ENCODE peak calls at places on chromosomes 2 and 18, in four cellular contexts. K is uterus, J is ovary, S is AG04450. Q is an unnamed sample. For H3K27me3, the result is how much of the 10 kb centered on the place peaks cover.

GRCh38 chr2:42510191-42510929 is 16.6 kb upstream of the KCNG3 start:
- DNase-seq in K (no peak), J (no peak), S (no peak), Q (no peak)

GRCh38 chr2:9235388-9236344 is 29.1 kb downstream of the ASAP2 start:
- DNase-seq in K (peak), J (peak), S (no peak), Q (no peak)

GRCh38 chr2:43218221-43218549 is 8.2 kb downstream of the ZFP36L2 start:
- DNase-seq in K (no peak), J (peak), S (no peak), Q (no peak)

GRCh38 chr2:142961202-142961601 is 83.7 kb downstream of the KYNU start:
- DNase-seq in K (no peak), J (no peak), S (no peak), Q (no peak)

GRCh38 chr2:27021253-27021801 is 11.4 kb upstream of the TMEM214 start:
- DNase-seq in K (no peak), J (no peak), S (no peak), Q (peak)

GRCh38 chr2:233966388-233966787 is 49.2 kb downstream of the TRPM8 start:
- DNase-seq in K (no peak), J (no peak), S (no peak), Q (no peak)

GRCh38 chr2:187382131-187382530 is 65.9 kb downstream of the CALCRL start:
- DNase-seq in K (no peak), J (no peak), S (no peak), Q (no peak)

GRCh38 chr2:44167311-44167907 is 1.3 kb upstream of the PPM1B start:
- DNase-seq in K (no peak), J (no peak), S (no peak), Q (no peak)

GRCh38 chr2:226772389-226773179 is 27.0 kb downstream of the IRS1 start:
- DNase-seq in K (no peak), J (no peak), S (no peak), Q (no peak)

GRCh38 chr2:166184789-166185188 is 57.0 kb upstream of the SCN1A start:
- DNase-seq in K (no peak), J (no peak), S (no peak), Q (no peak)

GRCh38 chr2:172357442-172357841 is 69.9 kb upstream of the ITGA6 start:
- DNase-seq in K (no peak), J (no peak), S (no peak), Q (no peak)

GRCh38 chr18:10560457-10561045 is 34.7 kb downstream of the NAPG start:
- DNase-seq in K (peak), J (peak), S (peak), Q (peak)

GRCh38 chr2:239086325-239087020 is 238.6 kb downstream of the TWIST2 start:
- DNase-seq in K (no peak), J (no peak), S (no peak), Q (no peak)

GRCh38 chr18:69845588-69846506 is 101.8 kb downstream of the CD226 start:
- DNase-seq in K (no peak), J (no peak), S (peak), Q (no peak)

GRCh38 chr18:5159080-5159479 is 38.0 kb downstream of the AKAIN1 start:
- DNase-seq in K (no peak), J (no peak), S (no peak), Q (no peak)

GRCh38 chr2:49224426-49225010 is 70.2 kb upstream of the FSHR start:
- DNase-seq in K (no peak), J (no peak), S (no peak), Q (no peak)

GRCh38 chr18:9191658-9192256 is 55.2 kb downstream of the ANKRD12 start:
- DNase-seq in K (no peak), J (no peak), S (no peak), Q (no peak)

GRCh38 chr2:218406949-218407703 is 7.5 kb downstream of the CTDSP1 start:
- DNase-seq in K (peak), J (peak), S (no peak), Q (peak)

GRCh38 chr18:45731706-45732105 is 7.7 kb downstream of the SLC14A1 start:
- DNase-seq in K (no peak), J (no peak), S (no peak), Q (no peak)

GRCh38 chr2:176038694-176039093 is 36.6 kb upstream of the LNPK start:
- DNase-seq in K (no peak), J (no peak), S (no peak), Q (no peak)

GRCh38 chr2:158130832-158131473 is 29.3 kb downstream of the UPP2 start:
- DNase-seq in K (no peak), J (no peak), S (no peak), Q (no peak)

GRCh38 chr2:101533611-101534601 is 59.0 kb upstream of the RFX8 start:
- DNase-seq in K (no peak), J (no peak), S (no peak), Q (no peak)

GRCh38 chr2:239814136-239814916 is 210.8 kb downstream of the NDUFA10 start:
- DNase-seq in K (peak), J (no peak), S (no peak), Q (peak)

GRCh38 chr18:24010673-24011072 is 3.9 kb upstream of the TTC39C start:
- DNase-seq in K (no peak), J (no peak), S (no peak), Q (no peak)

GRCh38 chr2:239329972-239330572 is 70.7 kb downstream of the HDAC4 start:
- DNase-seq in K (peak), J (no peak), S (no peak), Q (no peak)

GRCh38 chr2:10079192-10079930 is 850 bp downstream of the CYS1 start:
- DNase-seq in K (peak), J (peak), S (no peak), Q (peak)

GRCh38 chr2:97765933-97766332 is 52.6 kb downstream of the ZAP70 start:
- DNase-seq in K (no peak), J (no peak), S (no peak), Q (no peak)

GRCh38 chr2:233455491-233455890 is 101.2 kb downstream of the DGKD start:
- DNase-seq in K (no peak), J (no peak), S (no peak), Q (no peak)

GRCh38 chr18:35407871-35408481 is 30.8 kb upstream of the ZNF396 start:
- DNase-seq in K (peak), J (no peak), S (peak), Q (no peak)

GRCh38 chr2:20496942-20497341 is 50.1 kb downstream of the RHOB start:
- DNase-seq in K (no peak), J (no peak), S (no peak), Q (no peak)

GRCh38 chr2:14273650-14274049 is 358.9 kb upstream of the LRATD1 start:
- DNase-seq in K (no peak), J (no peak), S (no peak), Q (no peak)

GRCh38 chr2:14270036-14270582 is 362.4 kb upstream of the LRATD1 start:
- DNase-seq in K (no peak), J (no peak), S (no peak), Q (no peak)

DNA sequence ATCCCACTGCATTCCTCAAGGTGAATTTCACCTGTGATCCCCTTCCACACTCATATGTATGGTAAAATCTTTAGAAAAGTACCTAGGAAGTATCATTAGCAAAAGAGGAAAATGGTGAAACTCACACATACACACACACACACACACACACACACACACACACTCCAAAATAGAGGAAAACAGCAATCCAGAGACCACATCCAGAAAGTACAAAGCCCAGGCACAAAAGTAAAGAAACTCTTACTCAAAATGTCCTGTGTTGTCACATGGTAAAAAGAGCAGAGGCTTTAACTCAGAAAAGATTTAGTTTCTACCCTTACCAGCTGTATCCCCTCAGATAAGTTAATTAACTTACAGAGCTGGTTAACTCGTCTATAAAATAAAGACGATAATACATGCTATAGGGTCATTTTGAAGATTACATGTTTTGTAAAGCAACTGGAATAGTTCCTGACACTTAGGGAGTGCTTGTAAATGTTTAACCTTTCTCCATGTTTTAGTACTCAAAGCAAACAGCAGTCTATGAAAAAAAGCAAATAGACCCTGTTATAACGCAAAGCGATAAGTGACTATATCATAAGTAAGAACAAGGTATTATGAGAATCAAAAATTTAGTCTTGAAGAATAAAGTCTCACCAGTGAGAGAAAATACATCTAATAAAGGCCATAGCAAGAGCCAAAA is 360.0 kb upstream of the LRATD1 start:
- DNase-seq in K (no peak), J (no peak), S (no peak), Q (no peak)
- TF ChIP-seq CTCF in K (no peak), J (no peak), S (no peak), Q (no peak)

GRCh38 chr18:37483984-37484892 is 81.4 kb downstream of the CELF4 start:
- DNase-seq in K (no peak), J (no peak), S (no peak), Q (no peak)
- H3K27me3 ChIP-seq in K (under half), J (under half), S (under half), Q (half or more)

GRCh38 chr2:121128741-121129659 is 156.0 kb downstream of the TFCP2L1 start:
- DNase-seq in K (no peak), J (no peak), S (no peak), Q (peak)
- TF ChIP-seq CTCF in K (no peak), J (no peak), S (peak), Q (peak)

GRCh38 chr2:127675335-127676261 is at the start of gene LIMS2:
- DNase-seq in K (peak), J (no peak), S (no peak), Q (no peak)

GRCh38 chr2:127673304-127674069 is 1.8 kb downstream of the LIMS2 start:
- DNase-seq in K (peak), J (no peak), S (no peak), Q (peak)

GRCh38 chr2:127672341-127673303 is 2.7 kb downstream of the LIMS2 start:
- DNase-seq in K (peak), J (no peak), S (no peak), Q (no peak)

GRCh38 chr2:127676906-127677305 is 1.6 kb upstream of the LIMS2 start:
- DNase-seq in K (no peak), J (no peak), S (no peak), Q (peak)

GRCh38 chr2:127674241-127675209 is 805 bp downstream of the LIMS2 start:
- DNase-seq in K (peak), J (no peak), S (no peak), Q (peak)
- H3K27me3 ChIP-seq in K (under half), J (under half), S (under half), Q (under half)

GRCh38 chr18:68417826-68418225 is 297.1 kb downstream of the TMX3 start:
- DNase-seq in K (no peak), J (no peak), S (no peak), Q (no peak)
- TF ChIP-seq CTCF in K (no peak), J (no peak), S (no peak), Q (no peak)

Q was measured in tibial artery.